ENCODE peak calls at places on chromosome 1, in nine cellular contexts. D, U, T, P, H, X, I, F and E are unnamed samples.

GRCh38 chr1:212452323-212453155 is 19.8 kb downstream of the NENF start:
- DNase-seq in T (no peak), H (no peak), I (no peak), X (no peak), U (no peak), P (no peak), D (no peak), F (peak), E (peak)

GRCh38 chr1:181676269-181676668 is 193.0 kb downstream of the CACNA1E start:
- DNase-seq in U (no peak), P (no peak), D (no peak), T (no peak), I (peak), H (no peak), X (peak), F (peak), E (peak)

GRCh38 chr1:48619529-48619928 is 147.5 kb upstream of the SPATA6 start:
- DNase-seq in U (no peak), P (no peak), F (peak), D (no peak), I (no peak), X (no peak), T (no peak), H (peak), E (peak)

GRCh38 chr1:116128669-116129068 is 17.5 kb downstream of the MAB21L3 start:
- DNase-seq in D (no peak), U (no peak), H (no peak), F (no peak), I (no peak), T (no peak), P (no peak), X (no peak), E (no peak)

GRCh38 chr1:67367370-67368345 is 60.0 kb downstream of the IL12RB2 start:
- DNase-seq in U (no peak), D (peak), I (no peak), T (no peak), P (no peak), F (peak), X (peak), H (peak), E (no peak)

GRCh38 chr1:10791117-10791951 is 5.1 kb downstream of the CASZ1 start:
- DNase-seq in F (no peak), H (no peak), D (no peak), U (no peak), X (peak), I (no peak), P (no peak), T (no peak), E (no peak)

GRCh38 chr1:99504287-99504686 is 141.6 kb upstream of the PALMD start:
- DNase-seq in F (no peak), X (no peak), H (no peak), U (no peak), D (no peak), P (no peak), T (no peak), I (no peak), E (no peak)

GRCh38 chr1:152495066-152495675 is 15.4 kb upstream of the LCE5A start:
- DNase-seq in H (peak), T (no peak), I (no peak), X (peak), F (no peak), P (no peak), U (no peak), D (no peak), E (no peak)

GRCh38 chr1:173603056-173603591 is at the start of gene SLC9C2:
- DNase-seq in T (no peak), U (no peak), F (peak), H (peak), I (no peak), P (no peak), X (no peak), D (no peak), E (no peak)

GRCh38 chr1:174160603-174161002 is 1.3 kb downstream of the RABGAP1L start:
- DNase-seq in I (no peak), T (no peak), F (no peak), D (no peak), P (no peak), X (no peak), U (no peak), H (no peak), E (no peak)

GRCh38 chr1:117658676-117659075 is 52.8 kb downstream of the TENT5C start:
- DNase-seq in P (peak), H (no peak), X (no peak), U (peak), T (peak), F (no peak), D (no peak), I (no peak), E (no peak)

GRCh38 chr1:9903801-9904527 is 6.1 kb downstream of the CTNNBIP1 start:
- DNase-seq in I (no peak), X (no peak), H (no peak), U (no peak), P (no peak), D (no peak), T (no peak), F (no peak), E (no peak)